ENCODE peak calls at places on chromosomes 11 and 22, in eight cellular contexts. One of them, this sample, is unnamed.

GRCh38 chr11:11931461-11932055 is 76.9 kb downstream of the DKK3 start:
- DNase-seq in progenitor cell of endocrine pancreas: no peak
- DNase-seq in WTC11: no peak
- DNase-seq in A549: peak; percentile 26
- DNase-seq in omental fat pad: no peak
- DNase-seq in pancreas: no peak
- DNase-seq in osteoblast: peak; percentile 55
- DNase-seq in endothelial cell of umbilical vein: peak; percentile 79
- DNase-seq in this sample: no peak

GRCh38 chr11:69215784-69216415 is 60.2 kb downstream of the SMIM38 start:
- DNase-seq in WTC11: no peak
- DNase-seq in omental fat pad: no peak
- DNase-seq in A549: peak; percentile 57
- DNase-seq in pancreas: no peak
- DNase-seq in endothelial cell of umbilical vein: no peak
- DNase-seq in osteoblast: peak; percentile 83
- DNase-seq in progenitor cell of endocrine pancreas: peak; percentile 5
- DNase-seq in this sample: peak; percentile 19

GRCh38 chr11:44627911-44628729 is 62.7 kb downstream of the CD82 start:
- DNase-seq in WTC11: no peak
- DNase-seq in osteoblast: peak; percentile 78
- DNase-seq in progenitor cell of endocrine pancreas: peak; percentile 7
- DNase-seq in omental fat pad: peak; percentile 30
- DNase-seq in endothelial cell of umbilical vein: peak; percentile 64
- DNase-seq in A549: no peak
- DNase-seq in pancreas: no peak
- DNase-seq in this sample: peak; percentile 53

GRCh38 chr11:19963697-19964340 is 196.5 kb downstream of the DBX1 start:
- DNase-seq in endothelial cell of umbilical vein: no peak
- DNase-seq in osteoblast: no peak
- DNase-seq in progenitor cell of endocrine pancreas: no peak
- DNase-seq in pancreas: no peak
- DNase-seq in omental fat pad: no peak
- DNase-seq in A549: no peak
- DNase-seq in WTC11: no peak
- DNase-seq in this sample: no peak

GRCh38 chr22:46053563-46054090 is 76.7 kb upstream of the WNT7B start:
- DNase-seq in endothelial cell of umbilical vein: peak; percentile 64
- DNase-seq in pancreas: peak; percentile 92
- DNase-seq in progenitor cell of endocrine pancreas: no peak
- DNase-seq in A549: peak; percentile 69
- DNase-seq in omental fat pad: peak; percentile 41
- DNase-seq in WTC11: no peak
- DNase-seq in osteoblast: peak; percentile 97
- DNase-seq in this sample: no peak

GRCh38 chr11:123519055-123519796 is 89.2 kb downstream of the GRAMD1B start:
- DNase-seq in osteoblast: peak; percentile 93
- DNase-seq in WTC11: no peak
- DNase-seq in A549: no peak
- DNase-seq in omental fat pad: no peak
- DNase-seq in pancreas: no peak
- DNase-seq in endothelial cell of umbilical vein: no peak
- DNase-seq in progenitor cell of endocrine pancreas: no peak
- DNase-seq in this sample: no peak

GRCh38 chr11:68978931-68979591 is 1.7 kb downstream of the MRGPRD start:
- DNase-seq in omental fat pad: no peak
- DNase-seq in osteoblast: peak; percentile 60
- DNase-seq in endothelial cell of umbilical vein: no peak
- DNase-seq in WTC11: peak; percentile 5
- DNase-seq in pancreas: no peak
- DNase-seq in progenitor cell of endocrine pancreas: no peak
- DNase-seq in A549: no peak
- DNase-seq in this sample: no peak

GRCh38 chr22:25970348-25970995 is 198.8 kb upstream of the SEZ6L start:
- DNase-seq in progenitor cell of endocrine pancreas: no peak
- DNase-seq in pancreas: no peak
- DNase-seq in osteoblast: no peak
- DNase-seq in omental fat pad: no peak
- DNase-seq in A549: no peak
- DNase-seq in endothelial cell of umbilical vein: no peak
- DNase-seq in WTC11: peak; percentile 24
- DNase-seq in this sample: no peak

GRCh38 chr11:101215069-101215468 is 85.5 kb upstream of the PGR start:
- DNase-seq in A549: no peak
- DNase-seq in osteoblast: no peak
- DNase-seq in pancreas: no peak
- DNase-seq in endothelial cell of umbilical vein: no peak
- DNase-seq in omental fat pad: no peak
- DNase-seq in WTC11: no peak
- DNase-seq in progenitor cell of endocrine pancreas: no peak
- DNase-seq in this sample: no peak

GRCh38 chr11:61851900-61852295 is 23.8 kb downstream of the FADS2 start:
- DNase-seq in pancreas: no peak
- DNase-seq in osteoblast: peak; percentile 66
- DNase-seq in endothelial cell of umbilical vein: no peak
- DNase-seq in WTC11: no peak
- DNase-seq in A549: no peak
- DNase-seq in omental fat pad: no peak
- DNase-seq in progenitor cell of endocrine pancreas: no peak
- DNase-seq in this sample: no peak

GRCh38 chr22:46038174-46038487 is 61.2 kb upstream of the WNT7B start:
- DNase-seq in A549: no peak
- DNase-seq in pancreas: no peak
- DNase-seq in progenitor cell of endocrine pancreas: no peak
- DNase-seq in osteoblast: no peak
- DNase-seq in WTC11: no peak
- DNase-seq in endothelial cell of umbilical vein: no peak
- DNase-seq in omental fat pad: no peak
- DNase-seq in this sample: no peak

GRCh38 chr11:116927163-116927772 is 89.8 kb upstream of the APOA1 start:
- DNase-seq in omental fat pad: no peak
- DNase-seq in pancreas: no peak
- DNase-seq in osteoblast: no peak
- DNase-seq in A549: no peak
- DNase-seq in progenitor cell of endocrine pancreas: no peak
- DNase-seq in endothelial cell of umbilical vein: peak; percentile 16
- DNase-seq in WTC11: no peak
- DNase-seq in this sample: no peak

GRCh38 chr11:1162153-1162497 is 4.4 kb downstream of the MUC5AC start:
- DNase-seq in progenitor cell of endocrine pancreas: no peak
- DNase-seq in omental fat pad: no peak
- DNase-seq in osteoblast: peak; percentile 74
- DNase-seq in A549: no peak
- DNase-seq in WTC11: no peak
- DNase-seq in endothelial cell of umbilical vein: no peak
- DNase-seq in pancreas: no peak
- DNase-seq in this sample: no peak

GRCh38 chr11:76863196-76863777 is 2.6 kb downstream of the ACER3 start:
- DNase-seq in endothelial cell of umbilical vein: no peak
- DNase-seq in progenitor cell of endocrine pancreas: no peak
- DNase-seq in omental fat pad: no peak
- DNase-seq in WTC11: no peak
- DNase-seq in pancreas: no peak
- DNase-seq in osteoblast: peak; percentile 49
- DNase-seq in A549: no peak
- DNase-seq in this sample: no peak

GRCh38 chr11:47052165-47052564 is 115.6 kb downstream of the CSTPP1 start:
- DNase-seq in endothelial cell of umbilical vein: no peak
- DNase-seq in A549: no peak
- DNase-seq in progenitor cell of endocrine pancreas: no peak
- DNase-seq in WTC11: no peak
- DNase-seq in pancreas: no peak
- DNase-seq in omental fat pad: no peak
- DNase-seq in osteoblast: no peak
- DNase-seq in this sample: no peak

GRCh38 chr11:21374381-21374780 is 705.0 kb downstream of the NELL1 start:
- DNase-seq in endothelial cell of umbilical vein: no peak
- DNase-seq in pancreas: no peak
- DNase-seq in WTC11: no peak
- DNase-seq in omental fat pad: no peak
- DNase-seq in osteoblast: no peak
- DNase-seq in progenitor cell of endocrine pancreas: no peak
- DNase-seq in A549: no peak
- DNase-seq in this sample: no peak

DNA sequence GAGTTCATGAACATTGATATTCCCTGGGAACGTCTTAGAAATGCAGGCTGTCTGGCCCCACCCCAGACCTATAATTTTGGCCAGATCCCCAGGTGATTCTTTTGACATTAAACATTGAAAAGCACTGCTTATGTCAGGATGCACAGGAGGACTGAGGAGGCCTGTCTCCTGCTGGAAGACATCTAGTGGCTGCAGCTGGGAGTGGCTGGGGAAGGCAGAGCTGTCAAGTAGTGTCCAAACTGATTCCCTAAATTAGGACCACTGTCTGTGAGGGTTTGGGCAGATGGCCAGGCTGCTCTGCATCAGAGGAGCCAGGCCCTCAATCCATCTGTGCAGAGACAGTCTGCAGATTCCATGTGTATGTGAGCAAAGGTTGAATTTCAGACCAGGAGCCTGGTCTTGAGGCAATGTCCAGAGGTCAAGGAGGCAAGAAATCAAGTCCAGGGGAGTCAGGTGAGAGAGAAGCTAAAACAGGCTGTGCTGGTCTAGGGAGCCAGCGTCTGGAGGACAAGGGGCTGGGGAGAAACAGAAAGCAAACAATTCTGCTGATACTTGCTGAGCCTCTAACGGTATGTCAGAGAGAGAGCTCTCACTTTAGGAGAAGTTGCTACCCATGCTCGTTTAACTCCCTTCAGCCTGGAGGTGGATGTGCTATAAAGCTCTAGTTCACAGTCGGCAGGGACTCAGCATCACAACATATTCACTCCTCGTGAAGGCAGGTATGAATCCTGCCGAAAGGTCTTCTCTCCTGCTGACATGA is 15.3 kb upstream of the SYTL2 start:
- DNase-seq in osteoblast: peak; percentile 69
- DNase-seq in endothelial cell of umbilical vein: peak; percentile 19
- DNase-seq in pancreas: peak; percentile 22
- DNase-seq in WTC11: peak; percentile 43
- DNase-seq in A549: peak; percentile 84
- DNase-seq in omental fat pad: no peak
- DNase-seq in progenitor cell of endocrine pancreas: no peak
- DNase-seq in this sample: no peak
- TF ChIP-seq CTCF in osteoblast: peak; percentile 67
- TF ChIP-seq CTCF in endothelial cell of umbilical vein: peak; percentile 49
- TF ChIP-seq CTCF in pancreas: no peak
- TF ChIP-seq CTCF in WTC11: peak; percentile 38
- TF ChIP-seq CTCF in A549: peak; percentile 60
- TF ChIP-seq CTCF in omental fat pad: no peak
- TF ChIP-seq CTCF in progenitor cell of endocrine pancreas: peak; percentile 38
- TF ChIP-seq CTCF in this sample: no peak

DNA sequence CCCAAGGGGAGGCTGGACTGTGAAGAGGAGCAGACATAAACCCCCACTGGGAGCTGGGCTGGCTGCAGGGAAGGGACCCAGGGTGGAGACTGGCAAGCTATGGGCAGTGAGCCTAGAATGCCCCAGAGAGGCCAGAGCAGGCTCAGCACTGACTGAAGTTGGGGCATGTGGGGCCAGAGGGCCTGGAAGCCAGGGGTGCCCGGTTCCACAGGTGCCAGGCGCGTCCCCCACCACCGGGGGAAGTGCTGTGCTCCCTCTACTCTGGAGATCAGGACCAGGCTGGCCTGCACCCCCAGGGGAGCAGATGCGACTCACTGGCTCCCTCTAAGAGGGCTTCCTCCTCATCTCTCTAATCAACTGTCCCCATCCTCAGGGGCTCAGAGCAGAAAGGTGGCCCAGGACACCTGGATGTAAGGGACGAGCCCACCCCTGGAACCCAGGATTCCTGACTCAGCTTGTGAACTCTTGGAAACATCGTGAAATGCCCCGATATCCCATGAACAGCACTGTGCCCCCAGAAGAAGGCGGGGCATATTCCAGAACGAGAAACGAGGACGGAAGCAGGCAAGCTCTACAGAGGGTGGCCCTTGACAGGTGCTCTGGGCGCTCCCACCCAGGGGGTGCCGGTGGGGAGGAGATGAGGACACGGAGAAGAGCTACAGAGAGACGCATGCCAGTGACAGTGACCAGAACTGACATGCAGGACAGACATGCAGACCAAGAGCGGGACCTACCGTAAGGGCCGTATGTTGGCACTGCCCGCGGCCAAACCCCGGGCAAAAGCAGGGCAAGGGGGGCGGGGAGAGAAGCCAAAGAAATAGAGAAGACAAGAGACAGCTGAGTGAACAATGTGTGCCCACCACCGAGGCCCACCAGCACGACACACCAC is 20.4 kb downstream of the MAFF start:
- DNase-seq in WTC11: peak; percentile 34
- DNase-seq in osteoblast: peak; percentile 83
- DNase-seq in progenitor cell of endocrine pancreas: no peak
- DNase-seq in A549: no peak
- DNase-seq in omental fat pad: no peak
- DNase-seq in pancreas: no peak
- DNase-seq in endothelial cell of umbilical vein: no peak
- DNase-seq in this sample: no peak
- TF ChIP-seq CTCF in WTC11: no peak
- TF ChIP-seq CTCF in osteoblast: no peak
- TF ChIP-seq CTCF in progenitor cell of endocrine pancreas: no peak
- TF ChIP-seq CTCF in A549: no peak
- TF ChIP-seq CTCF in omental fat pad: no peak
- TF ChIP-seq CTCF in pancreas: no peak
- TF ChIP-seq CTCF in endothelial cell of umbilical vein: no peak
- TF ChIP-seq CTCF in this sample: no peak

GRCh38 chr22:42902875-42903510 is 45.9 kb upstream of the ARFGAP3 start:
- DNase-seq in A549: no peak
- DNase-seq in endothelial cell of umbilical vein: no peak
- DNase-seq in WTC11: peak; percentile 30
- DNase-seq in omental fat pad: no peak
- DNase-seq in pancreas: no peak
- DNase-seq in osteoblast: peak; percentile 57
- DNase-seq in progenitor cell of endocrine pancreas: no peak
- DNase-seq in this sample: peak; percentile 46
- TF ChIP-seq CTCF in A549: no peak
- TF ChIP-seq CTCF in endothelial cell of umbilical vein: no peak
- TF ChIP-seq CTCF in WTC11: no peak
- TF ChIP-seq CTCF in omental fat pad: no peak
- TF ChIP-seq CTCF in pancreas: no peak
- TF ChIP-seq CTCF in osteoblast: no peak
- TF ChIP-seq CTCF in progenitor cell of endocrine pancreas: no peak
- TF ChIP-seq CTCF in this sample: no peak

DNA sequence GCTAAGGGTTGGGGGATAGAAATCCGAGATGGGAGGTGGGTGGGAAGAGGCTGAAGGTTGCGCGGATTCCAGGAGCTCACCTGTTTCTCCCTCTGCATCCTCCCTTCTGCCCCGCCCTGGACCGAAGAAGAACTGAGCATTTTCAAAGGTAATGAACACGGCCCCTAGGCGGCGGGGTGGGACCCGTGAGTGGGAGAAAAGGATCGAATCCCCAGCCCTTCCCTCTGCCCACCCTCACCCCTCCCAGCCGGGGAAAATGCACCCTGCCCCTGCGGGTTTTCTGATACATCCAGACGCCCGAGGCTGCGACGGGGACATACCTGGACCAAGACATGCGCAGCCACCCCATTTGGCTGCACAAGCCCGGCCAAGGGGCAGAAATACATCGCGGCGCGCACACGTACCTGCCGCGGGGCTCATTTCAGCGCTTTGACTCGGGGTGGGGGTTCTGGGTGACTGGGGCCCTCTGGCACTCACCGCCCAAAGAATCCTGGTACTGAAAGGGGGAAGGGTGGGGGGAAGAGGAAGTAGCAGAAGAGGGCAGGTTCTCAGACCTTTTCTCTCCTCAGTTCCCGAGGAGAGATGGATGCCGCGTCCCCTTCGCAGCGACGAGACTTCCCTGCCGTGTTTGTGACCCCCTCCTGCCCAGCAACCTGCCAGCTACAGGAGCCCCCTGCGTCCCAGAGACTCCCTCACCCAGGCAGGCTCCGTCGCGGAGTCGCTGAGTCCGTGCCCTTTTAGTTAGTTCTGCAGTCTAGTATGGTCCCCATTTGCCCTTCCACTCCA is 6.0 kb downstream of the VSIG2 start:
- DNase-seq in A549: peak; percentile 44
- DNase-seq in progenitor cell of endocrine pancreas: no peak
- DNase-seq in omental fat pad: no peak
- DNase-seq in WTC11: peak; percentile 72
- DNase-seq in endothelial cell of umbilical vein: no peak
- DNase-seq in pancreas: peak; percentile 76
- DNase-seq in osteoblast: peak; percentile 88
- DNase-seq in this sample: no peak
- TF ChIP-seq CTCF in A549: peak; percentile 26
- TF ChIP-seq CTCF in progenitor cell of endocrine pancreas: peak; percentile 49
- TF ChIP-seq CTCF in omental fat pad: no peak
- TF ChIP-seq CTCF in WTC11: no peak
- TF ChIP-seq CTCF in endothelial cell of umbilical vein: peak; percentile 42
- TF ChIP-seq CTCF in pancreas: peak; percentile 23
- TF ChIP-seq CTCF in osteoblast: no peak
- TF ChIP-seq CTCF in this sample: peak; percentile 16